ENCODE peak calls at places on chromosomes 3 and 15, in five cellular contexts. X, T, M, W and P are unnamed samples.

GRCh38 chr15:74525946-74526345 is 15.1 kb upstream of the ARID3B start:
- DNase-seq in X (no peak), T (no peak), M (peak), W (no peak), P (no peak)

GRCh38 chr3:48598323-48599076 is 3.4 kb upstream of the COL7A1 start:
- DNase-seq in X (no peak), T (peak), M (peak), W (no peak), P (no peak)

GRCh38 chr15:99283739-99284138 is 32.5 kb downstream of the LRRC28 start:
- DNase-seq in X (no peak), T (no peak), M (no peak), W (no peak), P (no peak)

GRCh38 chr3:86563358-86563970 is 427.5 kb downstream of the VGLL3 start:
- DNase-seq in X (no peak), T (no peak), M (peak), W (no peak), P (no peak)

GRCh38 chr3:192899540-192899982 is 18.1 kb downstream of the MB21D2 start:
- DNase-seq in X (no peak), T (no peak), M (peak), W (no peak), P (no peak)

GRCh38 chr3:29922990-29923746 is 642.3 kb downstream of the RBMS3 start:
- DNase-seq in X (peak), T (no peak), M (peak), W (no peak), P (peak)

GRCh38 chr15:83106994-83107840 is at the start of gene TM6SF1:
- DNase-seq in X (no peak), T (no peak), M (no peak), W (no peak), P (no peak)

GRCh38 chr3:184338538-184338945 is 1.1 kb downstream of the FAM131A start:
- DNase-seq in X (peak), T (peak), M (no peak), W (no peak), P (peak)

GRCh38 chr3:98573231-98573728 is 20.1 kb downstream of the CPOX start:
- DNase-seq in X (no peak), T (no peak), M (no peak), W (no peak), P (no peak)

GRCh38 chr3:182793663-182794454 is 555 bp downstream of the ATP11B start:
- DNase-seq in X (no peak), T (peak), M (peak), W (no peak), P (peak)

GRCh38 chr15:62549345-62549970 is 384.4 kb upstream of the C2CD4B start:
- DNase-seq in X (no peak), T (no peak), M (peak), W (no peak), P (no peak)

GRCh38 chr3:183554377-183554776 is 1.1 kb downstream of the KLHL6 start:
- DNase-seq in X (no peak), T (no peak), M (no peak), W (no peak), P (no peak)

GRCh38 chr15:97815841-97816240 is 144.7 kb upstream of the ARRDC4 start:
- DNase-seq in X (no peak), T (no peak), M (no peak), W (peak), P (no peak)

GRCh38 chr3:128560768-128561167 is 67.8 kb upstream of the GATA2 start:
- DNase-seq in X (no peak), T (no peak), M (no peak), W (no peak), P (no peak)

GRCh38 chr3:143885803-143886427 is 37.6 kb upstream of the SLC9A9 start:
- DNase-seq in X (no peak), T (no peak), M (peak), W (no peak), P (no peak)

GRCh38 chr15:85532689-85533088 is 152.3 kb downstream of the AKAP13 start:
- DNase-seq in X (no peak), T (no peak), M (no peak), W (no peak), P (no peak)

DNA sequence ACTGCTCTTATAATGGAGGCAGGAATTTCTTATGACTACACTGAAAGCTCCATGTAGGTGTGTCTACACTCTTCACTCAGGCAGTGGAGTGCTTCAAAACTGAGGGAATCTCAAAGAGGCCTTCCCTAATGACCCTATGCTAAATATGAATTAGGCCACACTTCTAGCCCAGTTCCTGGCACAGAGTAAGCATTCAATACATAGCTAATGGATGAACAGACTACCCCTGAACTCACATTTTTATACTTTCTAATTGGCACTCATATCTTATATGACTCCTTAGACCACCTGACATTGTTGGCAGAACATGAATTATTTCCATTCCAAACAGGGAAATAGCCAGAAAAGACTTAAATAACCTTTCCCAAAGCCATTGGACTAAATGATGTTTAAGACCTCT is 3.4 kb downstream of the RARRES1 start:
- DNase-seq in X (no peak), T (no peak), M (no peak), W (no peak), P (no peak)
- H3K27ac ChIP-seq in X (no peak), T (no peak), M (no peak), W (no peak), P (no peak)

DNA sequence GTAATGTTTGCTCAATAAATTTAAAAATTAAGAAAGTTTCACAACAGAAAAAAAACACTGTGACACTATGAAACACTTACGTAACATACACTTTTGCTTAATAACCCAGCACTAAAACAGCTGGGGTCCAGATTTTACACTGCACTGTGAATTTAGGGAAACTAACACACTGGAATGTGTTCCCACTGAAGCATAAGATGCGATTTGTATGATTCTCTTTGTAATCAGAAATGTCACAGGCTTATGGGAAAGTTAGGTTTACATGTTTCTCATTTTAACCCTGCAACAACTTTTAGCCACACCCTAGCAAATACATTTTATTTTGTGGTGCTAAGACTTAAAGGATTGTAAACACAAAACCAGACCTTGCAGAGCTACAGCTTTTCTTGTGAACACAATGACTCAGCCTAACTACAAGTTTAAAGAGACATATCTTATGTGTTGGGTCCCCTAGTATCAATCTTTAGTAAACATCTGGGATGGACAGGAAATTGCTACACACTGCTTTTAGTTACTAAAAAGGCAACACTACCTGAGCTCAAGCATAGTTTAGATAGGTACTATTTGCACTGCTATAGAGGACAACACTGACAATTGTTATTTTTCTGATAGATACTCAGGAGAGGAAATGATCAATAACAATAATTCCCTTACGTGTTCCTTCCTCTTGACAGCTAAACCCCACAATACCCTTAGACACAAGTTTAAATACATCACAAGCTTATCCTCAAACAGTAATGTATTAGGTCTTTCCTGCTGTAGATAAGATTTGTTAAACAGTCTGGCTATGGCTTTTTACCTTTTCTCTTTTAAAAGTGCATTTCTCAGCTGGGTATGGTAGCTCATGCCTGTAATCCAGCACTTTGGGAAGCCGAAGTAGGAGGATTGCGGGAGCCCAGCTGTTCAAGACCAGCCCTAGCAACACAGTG is 3.8 kb downstream of the PLD1 start:
- DNase-seq in X (no peak), T (no peak), M (peak), W (no peak), P (no peak)
- TF ChIP-seq EP300 in X (no peak), T (no peak), M (peak), W (no peak), P (peak)

GRCh38 chr3:197959500-197959890 is 522 bp upstream of the LMLN start:
- DNase-seq in X (no peak), T (no peak), M (no peak), W (no peak), P (no peak)
- H3K27ac ChIP-seq in X (no peak), T (peak), M (peak), W (peak), P (peak)

GRCh38 chr3:141278196-141279073 is 46.8 kb downstream of the PXYLP1 start:
- DNase-seq in X (no peak), T (no peak), M (no peak), W (no peak), P (no peak)

GRCh38 chr3:141280690-141281089 is 49.1 kb downstream of the PXYLP1 start:
- DNase-seq in X (no peak), T (no peak), M (no peak), W (no peak), P (no peak)

GRCh38 chr3:141279074-141279945 is 47.7 kb downstream of the PXYLP1 start:
- DNase-seq in X (no peak), T (no peak), M (peak), W (no peak), P (no peak)

GRCh38 chr3:141277451-141277850 is 45.8 kb downstream of the PXYLP1 start:
- DNase-seq in X (no peak), T (no peak), M (no peak), W (no peak), P (no peak)

GRCh38 chr3:141280086-141280485 is 48.5 kb downstream of the PXYLP1 start:
- DNase-seq in X (no peak), T (no peak), M (no peak), W (no peak), P (no peak)
- TF ChIP-seq EP300 in X (no peak), T (no peak), M (no peak), W (no peak), P (no peak)

GRCh38 chr15:68700395-68701123 is 120.1 kb downstream of the ANP32A start:
- DNase-seq in X (peak), T (peak), M (no peak), W (no peak), P (no peak)
- H3K27ac ChIP-seq in X (no peak), T (peak), M (no peak), W (peak), P (no peak)

GRCh38 chr3:186871403-186871924 is 29.0 kb downstream of the ADIPOQ start:
- DNase-seq in X (no peak), T (no peak), M (no peak), W (no peak), P (no peak)

GRCh38 chr3:186875708-186876107 is 33.2 kb downstream of the ADIPOQ start:
- DNase-seq in X (no peak), T (no peak), M (no peak), W (peak), P (no peak)

GRCh38 chr3:186869253-186870235 is 27.0 kb downstream of the ADIPOQ start:
- DNase-seq in X (no peak), T (no peak), M (no peak), W (no peak), P (no peak)

GRCh38 chr3:186870421-186871201 is 28.1 kb downstream of the ADIPOQ start:
- DNase-seq in X (no peak), T (no peak), M (no peak), W (no peak), P (no peak)
- TF ChIP-seq EP300 in X (no peak), T (no peak), M (no peak), W (no peak), P (no peak)